ENCODE peak calls at places on chromosomes 2 and 18, in six cellular contexts. P is fibroblast of pulmonary artery, Q is cardiac muscle cell, Y is uterus, V is A549, U is AG04450. I is an unnamed sample.

GRCh38 chr2:54329482-54330225 is 73.6 kb upstream of the TSPYL6 start:
- DNase-seq in U (no peak), Y (no peak), V (peak), Q (peak), P (peak), I (no peak)

GRCh38 chr2:197803033-197803444 is 1.4 kb upstream of the PLCL1 start:
- DNase-seq in P (peak), U (peak), Q (peak), V (peak), Y (no peak), I (no peak)

GRCh38 chr2:105865222-105865913 is 120.7 kb downstream of the NCK2 start:
- DNase-seq in Y (no peak), V (no peak), U (no peak), Q (peak), P (peak), I (no peak)

GRCh38 chr2:129768485-129769258 is 210.8 kb upstream of the RAB6C start:
- DNase-seq in V (no peak), P (no peak), Y (no peak), U (no peak), Q (no peak), I (no peak)

GRCh38 chr18:2654828-2655152 is 736 bp upstream of the SMCHD1 start:
- DNase-seq in Q (peak), Y (no peak), P (no peak), U (no peak), V (peak), I (no peak)

GRCh38 chr2:134367915-134368911 is 114.3 kb downstream of the MGAT5 start:
- DNase-seq in V (no peak), U (peak), P (peak), Y (no peak), Q (peak), I (no peak)

GRCh38 chr18:79866889-79867574 is 69.3 kb downstream of the KCNG2 start:
- DNase-seq in P (peak), Q (peak), U (no peak), V (no peak), Y (no peak), I (no peak)

GRCh38 chr18:76354348-76354747 is 140.7 kb downstream of the ZNF516 start:
- DNase-seq in P (peak), V (no peak), Q (peak), U (no peak), Y (peak), I (no peak)

GRCh38 chr18:54147439-54147838 is 77.0 kb downstream of the MBD2 start:
- DNase-seq in Y (no peak), Q (no peak), P (no peak), V (no peak), U (no peak), I (no peak)

GRCh38 chr18:54148678-54149077 is 75.8 kb downstream of the MBD2 start:
- DNase-seq in P (no peak), Q (no peak), Y (no peak), V (peak), U (no peak), I (no peak)

GRCh38 chr18:54150226-54150625 is 74.2 kb downstream of the MBD2 start:
- DNase-seq in Q (no peak), U (no peak), V (no peak), P (no peak), Y (no peak), I (no peak)

GRCh38 chr18:54148151-54148550 is 76.3 kb downstream of the MBD2 start:
- DNase-seq in Y (no peak), Q (no peak), V (no peak), P (no peak), U (no peak), I (no peak)

DNA sequence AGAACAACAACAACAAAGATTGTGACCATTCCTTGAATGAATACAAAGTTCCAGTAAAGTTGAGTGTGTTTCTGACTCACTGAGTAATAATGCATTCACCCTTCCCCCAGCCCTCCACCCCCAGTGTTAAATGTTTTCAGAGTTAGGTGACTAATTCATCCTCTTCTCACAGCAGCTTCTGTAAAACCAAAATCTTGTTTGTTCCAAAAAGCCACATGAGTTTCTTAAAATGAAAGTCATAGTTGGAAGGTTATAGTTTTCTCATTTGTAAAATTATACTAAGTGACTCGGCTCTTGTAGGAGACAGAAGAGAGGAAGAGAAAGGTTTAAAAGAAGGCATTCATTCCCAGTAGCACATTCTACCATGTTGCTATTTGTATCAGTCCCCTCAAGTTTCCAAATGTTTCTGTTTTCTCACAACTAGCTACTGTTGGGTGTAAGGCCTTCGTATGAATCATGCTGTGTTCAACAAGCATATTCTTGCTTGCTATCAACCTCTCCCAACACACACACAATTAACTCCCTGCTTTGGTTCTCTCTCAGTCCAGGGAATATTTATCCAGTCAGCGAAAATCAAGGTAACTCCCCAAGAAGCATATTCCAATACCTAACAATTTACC is 75.3 kb downstream of the MBD2 start:
- DNase-seq in V (peak), Q (peak), Y (peak), U (peak), P (peak), I (peak)
- H3K4me3 ChIP-seq in V (peak), Q (no peak), Y (no peak), U (no peak), P (peak), I (no peak)

GRCh38 chr18:392926-393325 is 107.6 kb downstream of the COLEC12 start:
- DNase-seq in P (peak), U (no peak), Y (no peak), Q (peak), V (no peak), I (no peak)

GRCh38 chr18:386950-387349 is 113.6 kb downstream of the COLEC12 start:
- DNase-seq in Y (no peak), Q (no peak), V (no peak), P (no peak), U (no peak), I (no peak)

GRCh38 chr18:388198-388597 is 112.3 kb downstream of the COLEC12 start:
- DNase-seq in U (no peak), P (no peak), V (no peak), Y (no peak), Q (no peak), I (no peak)

GRCh38 chr18:390748-391478 is 109.6 kb downstream of the COLEC12 start:
- DNase-seq in Y (no peak), P (no peak), U (no peak), Q (no peak), V (no peak), I (no peak)

DNA sequence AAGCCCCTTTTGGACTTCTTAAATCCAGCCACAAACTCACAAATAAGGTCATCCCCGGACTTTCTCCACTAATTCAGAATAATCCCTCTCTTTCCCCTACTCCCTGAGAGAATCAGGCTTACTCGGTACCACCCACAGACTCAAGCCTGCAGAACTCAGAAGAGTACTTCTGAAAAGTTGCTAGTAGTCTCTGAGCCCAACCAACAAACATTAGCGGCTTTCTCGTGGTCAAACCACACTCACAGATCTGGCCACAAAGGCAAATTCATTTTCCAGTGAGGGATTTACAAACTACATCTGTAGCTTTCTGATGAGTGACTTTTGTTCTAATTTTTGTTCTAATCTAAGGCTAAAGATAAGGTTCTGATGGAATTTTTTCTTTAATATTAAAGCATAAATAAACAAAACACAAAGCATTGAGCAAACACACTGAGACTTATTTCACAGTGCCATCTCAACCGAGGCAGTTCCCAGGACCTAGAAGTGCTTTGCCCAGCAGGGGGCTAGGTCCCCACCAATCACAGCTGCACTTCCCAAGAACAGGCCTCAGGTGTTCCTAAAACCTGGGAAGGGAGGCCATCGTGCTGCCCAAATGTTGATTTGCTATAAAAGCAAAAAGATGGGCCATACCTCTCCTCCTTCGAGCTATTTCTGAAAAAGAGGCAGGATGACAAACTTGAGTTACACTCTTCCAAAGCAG is 110.7 kb downstream of the COLEC12 start:
- DNase-seq in V (no peak), P (peak), Q (peak), Y (no peak), U (no peak), I (no peak)
- TF ChIP-seq CTCF in V (no peak), P (peak), Q (peak), Y (no peak), U (peak), I (peak)

GRCh38 chr18:12309683-12310198 is 1.7 kb downstream of the TUBB6 start:
- DNase-seq in P (peak), Y (no peak), U (no peak), Q (no peak), V (no peak), I (no peak)

GRCh38 chr18:12307251-12307736 is 747 bp upstream of the TUBB6 start:
- DNase-seq in V (no peak), Q (peak), Y (peak), U (no peak), P (peak), I (no peak)

GRCh38 chr18:12306752-12307151 is 1.3 kb upstream of the TUBB6 start:
- DNase-seq in P (no peak), Y (peak), V (no peak), U (no peak), Q (no peak), I (no peak)

GRCh38 chr18:12307871-12308385 is at the start of gene TUBB6:
- DNase-seq in V (peak), Q (peak), Y (peak), P (peak), U (no peak), I (no peak)

GRCh38 chr18:12308386-12309100 is 502 bp downstream of the TUBB6 start:
- DNase-seq in V (peak), U (peak), Y (peak), Q (peak), P (peak), I (no peak)
- H3K4me3 ChIP-seq in V (peak), U (peak), Y (peak), Q (peak), P (peak), I (peak)

GRCh38 chr2:33518200-33518599 is 41.8 kb downstream of the RASGRP3 start:
- DNase-seq in Q (no peak), P (no peak), U (no peak), Y (no peak), V (no peak), I (no peak)

GRCh38 chr2:33525666-33526065 is 49.2 kb downstream of the RASGRP3 start:
- DNase-seq in Q (no peak), Y (no peak), U (no peak), V (no peak), P (no peak), I (no peak)

GRCh38 chr2:33522571-33522970 is 46.1 kb downstream of the RASGRP3 start:
- DNase-seq in Q (no peak), V (no peak), Y (no peak), U (no peak), P (no peak), I (no peak)

GRCh38 chr2:33518929-33519328 is 42.5 kb downstream of the RASGRP3 start:
- DNase-seq in Q (peak), U (peak), P (peak), Y (no peak), V (no peak), I (no peak)

GRCh38 chr2:33521791-33522281 is 45.4 kb downstream of the RASGRP3 start:
- DNase-seq in U (no peak), Q (peak), Y (peak), P (peak), V (no peak), I (no peak)
- TF ChIP-seq CTCF in U (no peak), Q (no peak), Y (no peak), P (no peak), V (no peak), I (no peak)